ENCODE peak calls at places on chromosomes 7 and 10, in ten cellular contexts. One of them, this sample, is unnamed. For H3K4me1, the result is how much of the 10 kb centered on the place peaks cover.

GRCh38 chr10:96263173-96263572 is 8.2 kb downstream of the BLNK start:
- DNase-seq in left lung: no peak
- DNase-seq in Panc1: no peak
- DNase-seq in astrocyte: no peak
- DNase-seq in breast epithelium: no peak
- DNase-seq in naive thymus-derived CD4-positive, alpha-beta T cell: no peak
- DNase-seq in tibial artery: no peak
- DNase-seq in cardiac muscle cell: no peak
- DNase-seq in Karpas-422: no peak
- DNase-seq in spleen: no peak
- DNase-seq in this sample: no peak

GRCh38 chr10:133388973-133389818 is 4.8 kb upstream of the MTG1 start:
- DNase-seq in left lung: no peak
- DNase-seq in Panc1: no peak
- DNase-seq in astrocyte: no peak
- DNase-seq in breast epithelium: no peak
- DNase-seq in naive thymus-derived CD4-positive, alpha-beta T cell: peak
- DNase-seq in tibial artery: peak
- DNase-seq in cardiac muscle cell: no peak
- DNase-seq in Karpas-422: peak
- DNase-seq in spleen: peak
- DNase-seq in this sample: no peak

GRCh38 chr10:45509491-45509890 is 135.5 kb downstream of the ALOX5 start:
- DNase-seq in left lung: no peak
- DNase-seq in Panc1: no peak
- DNase-seq in astrocyte: no peak
- DNase-seq in breast epithelium: no peak
- DNase-seq in naive thymus-derived CD4-positive, alpha-beta T cell: no peak
- DNase-seq in tibial artery: no peak
- DNase-seq in cardiac muscle cell: no peak
- DNase-seq in Karpas-422: no peak
- DNase-seq in spleen: no peak
- DNase-seq in this sample: no peak

GRCh38 chr7:125563557-125563956 is 633.9 kb upstream of the POT1 start:
- DNase-seq in left lung: no peak
- DNase-seq in Panc1: no peak
- DNase-seq in astrocyte: no peak
- DNase-seq in breast epithelium: no peak
- DNase-seq in naive thymus-derived CD4-positive, alpha-beta T cell: no peak
- DNase-seq in tibial artery: no peak
- DNase-seq in cardiac muscle cell: no peak
- DNase-seq in Karpas-422: no peak
- DNase-seq in spleen: peak
- DNase-seq in this sample: no peak

GRCh38 chr7:27960415-27960814 is 220.2 kb downstream of the JAZF1 start:
- DNase-seq in left lung: no peak
- DNase-seq in Panc1: no peak
- DNase-seq in astrocyte: no peak
- DNase-seq in breast epithelium: no peak
- DNase-seq in naive thymus-derived CD4-positive, alpha-beta T cell: no peak
- DNase-seq in tibial artery: no peak
- DNase-seq in cardiac muscle cell: no peak
- DNase-seq in Karpas-422: no peak
- DNase-seq in spleen: no peak
- DNase-seq in this sample: no peak

GRCh38 chr10:46526682-46527038 is 29.8 kb downstream of the GPRIN2 start:
- DNase-seq in left lung: peak
- DNase-seq in Panc1: no peak
- DNase-seq in astrocyte: no peak
- DNase-seq in breast epithelium: no peak
- DNase-seq in naive thymus-derived CD4-positive, alpha-beta T cell: no peak
- DNase-seq in tibial artery: peak
- DNase-seq in cardiac muscle cell: no peak
- DNase-seq in Karpas-422: peak
- DNase-seq in spleen: peak
- DNase-seq in this sample: peak

GRCh38 chr7:7274782-7275181 is 92.4 kb downstream of the C1GALT1 start:
- DNase-seq in left lung: no peak
- DNase-seq in Panc1: no peak
- DNase-seq in astrocyte: no peak
- DNase-seq in breast epithelium: no peak
- DNase-seq in naive thymus-derived CD4-positive, alpha-beta T cell: no peak
- DNase-seq in tibial artery: no peak
- DNase-seq in cardiac muscle cell: no peak
- DNase-seq in Karpas-422: no peak
- DNase-seq in spleen: no peak
- DNase-seq in this sample: no peak

GRCh38 chr10:117653170-117653515 is 110.6 kb downstream of the EMX2 start:
- DNase-seq in left lung: no peak
- DNase-seq in Panc1: peak
- DNase-seq in astrocyte: peak
- DNase-seq in breast epithelium: no peak
- DNase-seq in naive thymus-derived CD4-positive, alpha-beta T cell: no peak
- DNase-seq in tibial artery: no peak
- DNase-seq in cardiac muscle cell: peak
- DNase-seq in Karpas-422: no peak
- DNase-seq in spleen: no peak
- DNase-seq in this sample: no peak

GRCh38 chr7:50329775-50330174 is 25.3 kb downstream of the IKZF1 start:
- DNase-seq in left lung: no peak
- DNase-seq in Panc1: no peak
- DNase-seq in astrocyte: no peak
- DNase-seq in breast epithelium: no peak
- DNase-seq in naive thymus-derived CD4-positive, alpha-beta T cell: no peak
- DNase-seq in tibial artery: no peak
- DNase-seq in cardiac muscle cell: no peak
- DNase-seq in Karpas-422: peak
- DNase-seq in spleen: no peak
- DNase-seq in this sample: no peak

GRCh38 chr7:50324113-50324512 is 19.6 kb downstream of the IKZF1 start:
- DNase-seq in left lung: no peak
- DNase-seq in Panc1: no peak
- DNase-seq in astrocyte: no peak
- DNase-seq in breast epithelium: no peak
- DNase-seq in naive thymus-derived CD4-positive, alpha-beta T cell: no peak
- DNase-seq in tibial artery: no peak
- DNase-seq in cardiac muscle cell: no peak
- DNase-seq in Karpas-422: peak
- DNase-seq in spleen: no peak
- DNase-seq in this sample: no peak

GRCh38 chr7:50330701-50331100 is 26.2 kb downstream of the IKZF1 start:
- DNase-seq in left lung: no peak
- DNase-seq in Panc1: no peak
- DNase-seq in astrocyte: no peak
- DNase-seq in breast epithelium: no peak
- DNase-seq in naive thymus-derived CD4-positive, alpha-beta T cell: no peak
- DNase-seq in tibial artery: no peak
- DNase-seq in cardiac muscle cell: no peak
- DNase-seq in Karpas-422: peak
- DNase-seq in spleen: peak
- DNase-seq in this sample: no peak

GRCh38 chr7:50330254-50330653 is 25.7 kb downstream of the IKZF1 start:
- DNase-seq in left lung: no peak
- DNase-seq in Panc1: no peak
- DNase-seq in astrocyte: no peak
- DNase-seq in breast epithelium: no peak
- DNase-seq in naive thymus-derived CD4-positive, alpha-beta T cell: no peak
- DNase-seq in tibial artery: no peak
- DNase-seq in cardiac muscle cell: no peak
- DNase-seq in Karpas-422: peak
- DNase-seq in spleen: no peak
- DNase-seq in this sample: no peak

DNA sequence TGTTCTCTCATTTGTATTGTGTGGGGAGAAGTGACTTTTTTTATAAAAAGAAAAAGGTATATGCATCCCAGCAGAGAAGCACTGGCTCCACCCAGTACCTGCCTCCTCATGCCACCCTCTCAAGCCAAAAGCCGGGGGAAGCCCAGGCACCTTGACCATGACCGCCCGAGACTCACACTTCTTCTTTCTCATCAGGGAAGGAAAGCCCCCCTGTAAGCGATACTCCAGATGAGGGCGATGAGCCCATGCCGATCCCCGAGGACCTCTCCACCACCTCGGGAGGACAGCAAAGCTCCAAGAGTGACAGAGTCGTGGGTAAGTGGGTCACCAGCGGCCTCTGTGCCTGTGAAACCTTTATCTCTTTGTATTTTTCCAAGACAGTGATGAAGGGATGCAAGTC is 22.9 kb downstream of the IKZF1 start:
- DNase-seq in left lung: no peak
- DNase-seq in Panc1: no peak
- DNase-seq in astrocyte: no peak
- DNase-seq in breast epithelium: no peak
- DNase-seq in naive thymus-derived CD4-positive, alpha-beta T cell: no peak
- DNase-seq in tibial artery: no peak
- DNase-seq in cardiac muscle cell: no peak
- DNase-seq in Karpas-422: no peak
- DNase-seq in spleen: peak
- DNase-seq in this sample: no peak
- H3K4me1 ChIP-seq in left lung: under half
- H3K4me1 ChIP-seq in Panc1: under half
- H3K4me1 ChIP-seq in astrocyte: under half
- H3K4me1 ChIP-seq in breast epithelium: under half
- H3K4me1 ChIP-seq in naive thymus-derived CD4-positive, alpha-beta T cell: half or more
- H3K4me1 ChIP-seq in tibial artery: under half
- H3K4me1 ChIP-seq in cardiac muscle cell: under half
- H3K4me1 ChIP-seq in Karpas-422: half or more
- H3K4me1 ChIP-seq in spleen: half or more
- H3K4me1 ChIP-seq in this sample: under half

GRCh38 chr10:24849537-24850299 is 102.7 kb downstream of the PRTFDC1 start:
- DNase-seq in left lung: no peak
- DNase-seq in Panc1: no peak
- DNase-seq in astrocyte: peak
- DNase-seq in breast epithelium: no peak
- DNase-seq in naive thymus-derived CD4-positive, alpha-beta T cell: no peak
- DNase-seq in tibial artery: no peak
- DNase-seq in cardiac muscle cell: no peak
- DNase-seq in Karpas-422: no peak
- DNase-seq in spleen: no peak
- DNase-seq in this sample: no peak
- H3K27ac ChIP-seq in left lung: no peak
- H3K27ac ChIP-seq in Panc1: no peak
- H3K27ac ChIP-seq in astrocyte: peak
- H3K27ac ChIP-seq in breast epithelium: no peak
- H3K27ac ChIP-seq in naive thymus-derived CD4-positive, alpha-beta T cell: no peak
- H3K27ac ChIP-seq in tibial artery: no peak
- H3K27ac ChIP-seq in cardiac muscle cell: no peak
- H3K27ac ChIP-seq in Karpas-422: no peak
- H3K27ac ChIP-seq in spleen: no peak
- H3K27ac ChIP-seq in this sample: no peak

DNA sequence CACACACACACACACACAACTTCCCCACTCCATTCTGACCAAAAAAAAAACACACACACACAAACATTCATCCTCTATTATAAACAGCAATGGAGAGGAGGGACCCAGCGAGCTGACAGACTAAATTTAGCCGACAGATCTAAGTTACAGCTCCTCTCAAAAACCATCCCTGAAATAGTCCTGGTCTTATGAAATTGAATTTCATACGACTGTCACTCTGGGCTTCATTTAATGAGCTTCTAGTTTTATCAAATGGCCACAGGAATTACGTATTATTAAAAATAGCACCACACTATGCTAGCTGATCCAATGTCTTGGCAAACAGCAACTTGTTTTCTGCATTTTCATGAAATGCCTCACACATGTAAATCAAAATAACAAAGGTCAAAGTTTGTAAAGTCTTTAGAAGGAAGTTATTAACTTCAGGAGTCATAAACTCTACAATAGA is 131.3 kb upstream of the ASAH2 start:
- DNase-seq in left lung: no peak
- DNase-seq in Panc1: no peak
- DNase-seq in astrocyte: no peak
- DNase-seq in breast epithelium: no peak
- DNase-seq in naive thymus-derived CD4-positive, alpha-beta T cell: no peak
- DNase-seq in tibial artery: no peak
- DNase-seq in cardiac muscle cell: no peak
- DNase-seq in Karpas-422: no peak
- DNase-seq in spleen: no peak
- DNase-seq in this sample: no peak
- H3K4me1 ChIP-seq in left lung: under half
- H3K4me1 ChIP-seq in Panc1: under half
- H3K4me1 ChIP-seq in astrocyte: under half
- H3K4me1 ChIP-seq in breast epithelium: under half
- H3K4me1 ChIP-seq in naive thymus-derived CD4-positive, alpha-beta T cell: under half
- H3K4me1 ChIP-seq in tibial artery: under half
- H3K4me1 ChIP-seq in cardiac muscle cell: under half
- H3K4me1 ChIP-seq in Karpas-422: under half
- H3K4me1 ChIP-seq in spleen: half or more
- H3K4me1 ChIP-seq in this sample: under half

GRCh38 chr10:3904419-3904975 is 119.5 kb upstream of the KLF6 start:
- DNase-seq in left lung: no peak
- DNase-seq in Panc1: no peak
- DNase-seq in astrocyte: no peak
- DNase-seq in breast epithelium: no peak
- DNase-seq in naive thymus-derived CD4-positive, alpha-beta T cell: no peak
- DNase-seq in tibial artery: no peak
- DNase-seq in cardiac muscle cell: no peak
- DNase-seq in Karpas-422: no peak
- DNase-seq in spleen: no peak
- DNase-seq in this sample: no peak

GRCh38 chr10:3907514-3907913 is 122.5 kb upstream of the KLF6 start:
- DNase-seq in left lung: peak
- DNase-seq in Panc1: no peak
- DNase-seq in astrocyte: peak
- DNase-seq in breast epithelium: no peak
- DNase-seq in naive thymus-derived CD4-positive, alpha-beta T cell: no peak
- DNase-seq in tibial artery: peak
- DNase-seq in cardiac muscle cell: peak
- DNase-seq in Karpas-422: no peak
- DNase-seq in spleen: no peak
- DNase-seq in this sample: no peak

GRCh38 chr10:3908183-3908582 is 123.2 kb upstream of the KLF6 start:
- DNase-seq in left lung: no peak
- DNase-seq in Panc1: no peak
- DNase-seq in astrocyte: no peak
- DNase-seq in breast epithelium: no peak
- DNase-seq in naive thymus-derived CD4-positive, alpha-beta T cell: no peak
- DNase-seq in tibial artery: no peak
- DNase-seq in cardiac muscle cell: no peak
- DNase-seq in Karpas-422: no peak
- DNase-seq in spleen: no peak
- DNase-seq in this sample: no peak

GRCh38 chr10:3909339-3909738 is 124.3 kb upstream of the KLF6 start:
- DNase-seq in left lung: no peak
- DNase-seq in Panc1: no peak
- DNase-seq in astrocyte: no peak
- DNase-seq in breast epithelium: no peak
- DNase-seq in naive thymus-derived CD4-positive, alpha-beta T cell: no peak
- DNase-seq in tibial artery: no peak
- DNase-seq in cardiac muscle cell: no peak
- DNase-seq in Karpas-422: no peak
- DNase-seq in spleen: no peak
- DNase-seq in this sample: no peak

DNA sequence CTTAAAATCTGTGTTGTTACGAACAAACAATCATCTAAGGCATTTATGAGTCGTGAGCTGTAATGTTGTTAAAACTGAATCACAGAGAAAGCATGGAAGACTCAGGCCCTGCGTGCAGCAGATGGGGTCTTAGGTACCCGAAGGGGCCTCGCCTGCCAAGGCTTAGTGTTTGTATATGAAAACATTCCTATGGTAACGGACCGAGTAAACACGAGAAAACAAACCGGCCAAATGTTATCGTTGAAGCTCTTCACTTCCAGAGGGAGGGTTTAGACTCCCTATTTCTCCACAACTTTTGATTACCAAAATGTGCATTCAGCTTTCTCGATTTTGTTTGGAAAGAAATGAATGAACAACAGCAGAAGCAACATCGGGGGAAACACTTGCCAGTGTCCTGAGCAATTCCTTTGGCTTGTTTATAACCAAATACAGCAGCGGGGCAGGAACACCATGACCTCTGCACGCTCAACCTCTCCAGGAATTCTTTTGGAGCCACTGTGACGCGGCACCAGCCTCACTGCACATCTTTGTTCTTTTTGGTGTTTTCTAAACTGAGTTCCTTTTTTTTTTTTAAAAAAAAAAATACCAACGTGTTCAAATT is 121.6 kb upstream of the KLF6 start:
- DNase-seq in left lung: no peak
- DNase-seq in Panc1: peak
- DNase-seq in astrocyte: peak
- DNase-seq in breast epithelium: no peak
- DNase-seq in naive thymus-derived CD4-positive, alpha-beta T cell: no peak
- DNase-seq in tibial artery: no peak
- DNase-seq in cardiac muscle cell: no peak
- DNase-seq in Karpas-422: no peak
- DNase-seq in spleen: no peak
- DNase-seq in this sample: no peak
- H3K27ac ChIP-seq in left lung: peak
- H3K27ac ChIP-seq in Panc1: peak
- H3K27ac ChIP-seq in astrocyte: peak
- H3K27ac ChIP-seq in breast epithelium: peak
- H3K27ac ChIP-seq in naive thymus-derived CD4-positive, alpha-beta T cell: no peak
- H3K27ac ChIP-seq in tibial artery: no peak
- H3K27ac ChIP-seq in cardiac muscle cell: no peak
- H3K27ac ChIP-seq in Karpas-422: no peak
- H3K27ac ChIP-seq in spleen: no peak
- H3K27ac ChIP-seq in this sample: no peak

This sample was measured in ascending aorta.